ENCODE peak calls at places on chromosomes 7 and 10, in nine cellular contexts. E is fibroblast of pulmonary artery; K is hypothalamus; P is amygdala; J is psoas muscle; L is islet precursor cell; Y is activated CD4-positive, alpha-beta T cell treated with anti-CD3 and anti-CD28 coated beads, Interleukin-2, amount 50 U/mL, for 48 hours; Q is LoVo; Z is stimulated activated CD4-positive, alpha-beta T cell treated with anti-CD3 and anti-CD28 coated beads, Interleukin-12 subunit alpha, Interleukin-12 subunit beta, amount 100 ng/mL, for 4 hours. I is an unnamed sample.

GRCh38 chr7:54796150-54796549 is 37.1 kb upstream of the SEC61G start:
- DNase-seq in L (no peak), J (no peak), E (peak; percentile 21), P (no peak), Y (no peak), Q (no peak), Z (no peak), K (no peak), I (peak; percentile 47)

GRCh38 chr10:30818854-30819253 is 189.3 kb upstream of the LYZL2 start:
- DNase-seq in P (no peak), K (no peak), Z (no peak), Y (no peak), E (peak; percentile 40), Q (no peak), L (no peak), J (peak; percentile 76), I (peak; percentile 32)

GRCh38 chr10:103932996-103933395 is 15.0 kb upstream of the STN1 start:
- DNase-seq in L (no peak), P (no peak), Y (no peak), J (no peak), Z (no peak), E (no peak), Q (no peak), K (no peak), I (no peak)

GRCh38 chr10:103154464-103155299 is 38.4 kb downstream of the NT5C2 start:
- DNase-seq in P (no peak), J (no peak), E (peak; percentile 63), L (no peak), Z (no peak), Y (no peak), Q (no peak), K (no peak), I (no peak)

GRCh38 chr10:84008878-84009277 is 130.4 kb upstream of the GHITM start:
- DNase-seq in Z (peak; percentile 7), E (peak; percentile 6), Y (peak; percentile 59), Q (no peak), P (no peak), L (no peak), J (no peak), K (no peak), I (no peak)

GRCh38 chr7:14341200-14341599 is 351.7 kb upstream of the ETV1 start:
- DNase-seq in K (no peak), Z (no peak), J (no peak), L (no peak), E (no peak), Q (no peak), P (no peak), Y (no peak), I (no peak)

GRCh38 chr10:102262744-102263370 is 17.5 kb downstream of the GBF1 start:
- DNase-seq in Z (no peak), J (no peak), E (peak; percentile 31), L (no peak), Q (no peak), K (no peak), Y (no peak), P (no peak), I (no peak)

GRCh38 chr7:7212612-7213011 is 30.3 kb downstream of the C1GALT1 start:
- DNase-seq in Z (no peak), Y (no peak), P (no peak), K (no peak), E (no peak), Q (no peak), J (no peak), L (no peak), I (no peak)

GRCh38 chr10:22908837-22909236 is 19.0 kb upstream of the ARMC3 start:
- DNase-seq in P (no peak), J (no peak), L (no peak), Q (no peak), E (no peak), K (no peak), Y (no peak), Z (no peak), I (no peak)

GRCh38 chr10:131174211-131174565 is 137.3 kb downstream of the TCERG1L start:
- DNase-seq in K (no peak), Y (no peak), J (no peak), Q (no peak), Z (no peak), P (no peak), L (no peak), E (no peak), I (no peak)

GRCh38 chr7:133434246-133434865 is 181.5 kb downstream of the EXOC4 start:
- DNase-seq in K (no peak), P (no peak), Z (no peak), E (peak; percentile 68), L (no peak), Q (peak; percentile 15), Y (no peak), J (no peak), I (no peak)

GRCh38 chr7:151351967-151352366 is 10.4 kb downstream of the NUB1 start:
- DNase-seq in J (no peak), E (no peak), Q (no peak), K (no peak), Z (peak; percentile 28), P (no peak), L (no peak), Y (peak; percentile 68), I (no peak)

GRCh38 chr7:24200407-24200806 is 83.6 kb upstream of the NPY start:
- DNase-seq in J (no peak), E (no peak), Y (no peak), L (no peak), P (no peak), K (no peak), Z (no peak), Q (no peak), I (no peak)

GRCh38 chr7:95295399-95295798 is 28.9 kb downstream of the PON1 start:
- DNase-seq in J (no peak), Y (no peak), Q (no peak), K (no peak), Z (no peak), L (no peak), E (no peak), P (no peak), I (no peak)

GRCh38 chr7:147423875-147424274 is 1166.7 kb upstream of the C7orf33 start:
- DNase-seq in L (no peak), Z (no peak), E (no peak), P (no peak), Q (no peak), Y (no peak), J (no peak), K (no peak), I (no peak)

GRCh38 chr10:126948355-126949160 is 43.3 kb downstream of the DOCK1 start:
- DNase-seq in K (no peak), Z (no peak), P (no peak), L (peak; percentile 27), Y (no peak), Q (no peak), J (no peak), E (no peak), I (no peak)

GRCh38 chr7:4549681-4550080 is 132.4 kb upstream of the FOXK1 start:
- DNase-seq in Y (no peak), P (peak; percentile 25), K (no peak), L (no peak), J (peak; percentile 71), E (no peak), Z (no peak), Q (no peak), I (no peak)

GRCh38 chr7:101299511-101300464 is 21.8 kb downstream of the IFT22 start:
- DNase-seq in Q (no peak), Y (no peak), L (peak; percentile 86), J (no peak), Z (no peak), K (no peak), P (no peak), E (no peak), I (no peak)

GRCh38 chr7:27169658-27170493 is 4.2 kb downstream of the HOXA10 start:
- DNase-seq in Y (no peak), J (peak; percentile 70), K (no peak), E (no peak), Z (no peak), Q (peak; percentile 58), P (no peak), L (peak; percentile 76), I (peak; percentile 13)

GRCh38 chr7:95874541-95875265 is 102.3 kb downstream of the DYNC1I1 start:
- DNase-seq in Q (no peak), L (no peak), Y (no peak), Z (no peak), P (no peak), J (no peak), K (no peak), E (peak; percentile 45), I (no peak)

GRCh38 chr7:30852360-30852709 is 59.3 kb upstream of the AQP1 start:
- DNase-seq in L (peak; percentile 66), Q (no peak), P (no peak), E (no peak), Z (no peak), Y (no peak), J (no peak), K (no peak), I (no peak)

GRCh38 chr7:92910976-92911375 is 74.6 kb upstream of the CDK6 start:
- DNase-seq in Z (no peak), L (no peak), E (no peak), Q (no peak), K (no peak), Y (no peak), J (no peak), P (no peak), I (no peak)